ENCODE peak calls at places on chromosomes 7 and 10, in seven cellular contexts. D is GM23248, Y is spleen, C is upper lobe of right lung, M is osteoblast, Z is upper lobe of left lung, V is tibial nerve. F is an unnamed sample.

GRCh38 chr7:101094791-101095375 is 9.6 kb downstream of the TRIM56 start:
- DNase-seq in D (peak; percentile 74), Y (no peak), C (no peak), M (peak; percentile 64), Z (no peak), V (no peak), F (peak; percentile 84)

GRCh38 chr10:71623098-71623985 is 96.2 kb downstream of the C10orf105 start:
- DNase-seq in D (peak; percentile 59), Y (no peak), C (no peak), M (peak; percentile 95), Z (no peak), V (no peak), F (peak; percentile 78)

GRCh38 chr7:65832281-65832680 is 40.6 kb upstream of the VKORC1L1 start:
- DNase-seq in D (peak; percentile 39), Y (no peak), C (no peak), M (peak; percentile 5), Z (no peak), V (no peak), F (peak; percentile 5)

GRCh38 chr7:113197274-113197673 is 78.9 kb upstream of the SMIM30 start:
- DNase-seq in D (peak; percentile 88), Y (no peak), C (no peak), M (peak; percentile 1), Z (no peak), V (no peak), F (no peak)

GRCh38 chr7:51265066-51265907 is 51.3 kb downstream of the COBL start:
- DNase-seq in D (no peak), Y (no peak), C (no peak), M (peak; percentile 52), Z (peak; percentile 30), V (no peak), F (no peak)

GRCh38 chr7:155363852-155364600 is 66.3 kb downstream of the INSIG1 start:
- DNase-seq in D (no peak), Y (peak; percentile 46), C (peak; percentile 37), M (no peak), Z (no peak), V (no peak), F (no peak)

GRCh38 chr7:149620961-149621360 is 123.4 kb upstream of the ZNF746 start:
- DNase-seq in D (no peak), Y (peak; percentile 87), C (no peak), M (no peak), Z (peak; percentile 74), V (no peak), F (no peak)

GRCh38 chr7:74032191-74032490 is 4.2 kb downstream of the ELN start:
- DNase-seq in D (peak; percentile 92), Y (no peak), C (no peak), M (peak; percentile 93), Z (no peak), V (peak; percentile 47), F (no peak)

GRCh38 chr7:111439977-111440376 is 122.3 kb downstream of the IMMP2L start:
- DNase-seq in D (peak; percentile 33), Y (no peak), C (no peak), M (no peak), Z (no peak), V (no peak), F (no peak)

GRCh38 chr10:47261121-47261520 is 38.9 kb upstream of the GDF10 start:
- DNase-seq in D (no peak), Y (peak; percentile 80), C (no peak), M (no peak), Z (no peak), V (no peak), F (no peak)

GRCh38 chr10:34003561-34003960 is 669.1 kb upstream of the NRP1 start:
- DNase-seq in D (no peak), Y (no peak), C (no peak), M (no peak), Z (no peak), V (no peak), F (no peak)

GRCh38 chr10:15368456-15368855 is 2.6 kb downstream of the FAM171A1 start:
- DNase-seq in D (no peak), Y (no peak), C (no peak), M (no peak), Z (no peak), V (no peak), F (no peak)

DNA sequence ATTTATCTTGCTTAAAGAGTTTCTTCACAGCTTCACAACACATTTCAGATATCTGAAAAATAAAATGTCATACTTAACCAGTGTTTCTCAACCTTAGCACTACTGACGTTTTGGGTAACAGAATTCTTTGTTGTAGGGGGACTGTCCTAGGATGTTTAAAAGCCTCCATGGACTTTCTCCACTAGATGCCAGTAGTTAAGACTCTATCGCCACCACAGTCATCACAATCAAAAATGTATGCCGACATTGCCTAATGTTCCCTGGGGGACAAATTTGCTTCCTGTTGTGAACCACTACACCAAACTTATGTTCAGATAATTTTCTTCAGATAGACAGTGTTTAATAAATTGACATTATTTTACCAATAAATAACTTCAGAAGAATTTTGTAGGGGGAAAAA is 13.4 kb downstream of the NOC3L start:
- DNase-seq in D (peak; percentile 40), Y (no peak), C (no peak), M (peak; percentile 23), Z (no peak), V (no peak), F (no peak)
- H3K36me3 ChIP-seq in D (peaks cover 51% of the 10 kb centered on the region), Y (peaks cover 94% of the 10 kb centered on the region), C (peaks cover 88% of the 10 kb centered on the region), M (peaks cover 46% of the 10 kb centered on the region), Z (peaks cover 36% of the 10 kb centered on the region), V (peaks cover 62% of the 10 kb centered on the region), F (peaks cover 9% of the 10 kb centered on the region)

DNA sequence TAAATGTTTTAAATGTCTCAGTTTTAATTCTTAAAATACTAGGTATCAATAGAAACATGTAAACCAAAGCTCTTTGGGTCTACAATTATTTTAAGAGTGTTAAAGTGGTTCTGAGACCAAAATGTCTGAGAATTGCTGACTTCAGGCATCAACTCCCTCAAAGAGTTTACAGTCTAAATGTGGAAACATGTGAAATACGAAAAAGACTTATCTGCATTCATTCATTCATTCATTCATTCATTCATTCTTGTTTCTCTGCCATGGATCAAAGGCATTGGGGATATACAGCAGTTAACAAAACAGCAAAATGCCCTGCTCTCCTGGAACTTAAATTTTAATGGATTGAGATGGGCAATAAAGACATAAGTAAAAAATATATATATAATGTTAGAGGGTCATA is 69.8 kb downstream of the BLNK start:
- DNase-seq in D (no peak), Y (no peak), C (no peak), M (no peak), Z (no peak), V (no peak), F (no peak)
- H3K36me3 ChIP-seq in D (no peaks in the 10 kb centered on the region), Y (peaks cover 100% of the 10 kb centered on the region), C (no peaks in the 10 kb centered on the region), M (no peaks in the 10 kb centered on the region), Z (no peaks in the 10 kb centered on the region), V (no peaks in the 10 kb centered on the region), F (no peaks in the 10 kb centered on the region)

DNA sequence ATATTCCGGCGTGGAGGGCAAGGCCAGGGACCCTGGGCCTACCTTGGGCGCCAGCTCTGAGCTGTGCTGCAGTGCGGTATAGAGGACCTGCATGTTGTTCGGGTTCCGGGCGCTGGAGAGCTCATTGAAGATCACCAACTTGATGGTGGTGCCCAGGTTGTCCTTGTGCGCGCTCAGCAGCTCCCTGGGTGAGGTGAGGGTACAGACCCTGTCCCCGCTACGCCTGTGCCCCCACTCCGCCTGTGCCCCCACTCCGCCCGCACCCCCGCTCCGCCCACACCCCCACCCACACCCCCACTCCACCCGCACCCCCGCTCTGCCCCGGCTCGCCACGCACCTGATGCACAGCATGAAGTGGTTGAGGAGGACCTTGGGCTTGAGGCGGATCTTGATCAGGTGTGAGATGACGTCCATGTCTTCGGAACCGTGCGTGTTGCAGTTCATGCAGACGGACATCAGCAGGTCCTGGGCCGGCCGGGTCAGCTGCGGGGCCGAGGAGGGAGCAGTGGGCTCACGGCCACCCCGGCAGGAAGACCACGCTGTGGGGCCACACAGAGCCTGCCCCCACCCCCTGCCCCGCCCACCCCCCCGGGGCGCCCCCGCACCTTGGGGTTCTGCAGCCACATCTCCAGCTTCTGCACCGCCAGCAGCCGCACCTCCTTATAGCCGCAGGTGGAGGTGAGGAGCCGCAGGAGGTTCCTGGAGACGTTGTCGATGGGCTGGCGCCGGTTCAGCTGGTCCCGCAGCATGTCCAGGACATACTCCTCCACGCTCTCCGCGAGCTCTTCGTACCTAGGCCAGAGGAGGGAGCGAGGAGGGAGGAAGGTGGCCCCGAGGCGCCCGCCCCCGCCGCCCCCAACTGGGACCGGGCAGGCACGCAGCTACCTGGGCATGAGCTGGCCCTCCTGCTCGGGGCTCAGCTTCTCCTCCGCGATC is 5.6 kb downstream of the INTS1 start:
- DNase-seq in D (no peak), Y (no peak), C (no peak), M (no peak), Z (peak; percentile 72), V (no peak), F (no peak)
- H3K36me3 ChIP-seq in D (no peaks in the 10 kb centered on the region), Y (peaks cover 93% of the 10 kb centered on the region), C (peaks cover 84% of the 10 kb centered on the region), M (peaks cover 39% of the 10 kb centered on the region), Z (peaks cover 91% of the 10 kb centered on the region), V (peaks cover 94% of the 10 kb centered on the region), F (peaks cover 24% of the 10 kb centered on the region)

DNA sequence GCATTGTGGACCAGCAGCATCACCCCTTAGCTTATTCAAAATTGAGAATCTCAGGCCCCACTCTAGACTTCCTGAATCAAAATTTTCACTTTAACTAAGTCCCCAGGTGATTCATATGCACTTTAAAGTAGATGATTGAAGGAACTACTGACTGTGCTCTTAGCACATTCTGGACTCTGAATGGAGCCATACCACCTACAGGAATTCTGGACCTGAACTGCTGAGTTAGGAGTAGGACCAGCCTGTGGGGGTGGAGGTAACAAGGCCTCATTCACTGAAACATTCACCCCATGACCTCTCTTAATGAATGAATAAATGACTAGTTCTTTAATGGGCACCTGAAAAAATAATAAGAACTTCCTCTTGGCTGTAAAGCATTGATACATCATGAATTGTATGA is 7.3 kb downstream of the PDK4 start:
- DNase-seq in D (no peak), Y (no peak), C (no peak), M (no peak), Z (no peak), V (no peak), F (no peak)
- H3K36me3 ChIP-seq in D (no peaks in the 10 kb centered on the region), Y (peaks cover 100% of the 10 kb centered on the region), C (peaks cover 100% of the 10 kb centered on the region), M (no peaks in the 10 kb centered on the region), Z (peaks cover 56% of the 10 kb centered on the region), V (peaks cover 97% of the 10 kb centered on the region), F (no peaks in the 10 kb centered on the region)

DNA sequence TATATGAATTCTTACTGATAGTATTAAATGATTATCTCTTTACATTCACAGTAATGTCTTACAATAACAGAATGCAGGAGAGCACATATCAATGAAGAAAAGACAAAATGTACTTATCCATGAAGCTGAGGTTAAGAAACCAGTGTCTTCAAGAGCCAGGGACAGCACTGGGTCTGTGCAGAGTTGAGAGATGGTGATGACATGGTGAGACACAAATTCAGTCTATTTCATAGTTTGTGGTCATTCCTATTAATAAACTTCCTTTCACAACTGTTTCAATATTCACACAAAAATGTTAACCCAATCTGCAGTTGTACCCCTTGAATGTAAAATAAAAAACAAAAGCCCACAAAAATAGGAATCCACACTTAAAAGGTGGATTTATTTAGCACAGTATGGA is 5.3 kb upstream of the MAGI2 start:
- DNase-seq in D (peak; percentile 62), Y (no peak), C (no peak), M (peak; percentile 65), Z (no peak), V (no peak), F (no peak)
- H3K36me3 ChIP-seq in D (peaks cover 11% of the 10 kb centered on the region), Y (peaks cover 5% of the 10 kb centered on the region), C (no peaks in the 10 kb centered on the region), M (peaks cover 23% of the 10 kb centered on the region), Z (no peaks in the 10 kb centered on the region), V (peaks cover 5% of the 10 kb centered on the region), F (no peaks in the 10 kb centered on the region)